ENCODE peak calls at places on chromosomes 12 and 14, in six cellular contexts. P, Q, C, R, A and J are unnamed samples.

GRCh38 chr12:47080725-47081502 is 1.2 kb upstream of the AMIGO2 start:
- DNase-seq in Q (no peak), P (no peak), R (peak; percentile 95), A (peak; percentile 22), C (peak; percentile 35), J (no peak)

GRCh38 chr12:52043386-52044212 is 7.6 kb upstream of the NR4A1 start:
- DNase-seq in Q (no peak), A (no peak), P (peak; percentile 73), C (no peak), R (no peak), J (no peak)

GRCh38 chr12:127909031-127909430 is 357.9 kb upstream of the TMEM132C start:
- DNase-seq in C (no peak), P (no peak), A (no peak), R (no peak), Q (no peak), J (no peak)

GRCh38 chr12:125890366-125890905 is 825.2 kb downstream of the AACS start:
- DNase-seq in P (no peak), R (no peak), A (no peak), Q (no peak), C (no peak), J (no peak)

GRCh38 chr12:78473561-78473960 is 391.0 kb upstream of the SYT1 start:
- DNase-seq in Q (no peak), A (no peak), P (no peak), R (no peak), C (no peak), J (no peak)

GRCh38 chr12:95286713-95287112 is 69.1 kb downstream of the VEZT start:
- DNase-seq in A (no peak), Q (no peak), R (peak; percentile 8), C (no peak), P (no peak), J (no peak)

GRCh38 chr12:30908389-30909087 is 18.0 kb upstream of the TSPAN11 start:
- DNase-seq in R (no peak), C (no peak), P (no peak), A (no peak), Q (peak; percentile 97), J (peak; percentile 94)

GRCh38 chr12:26327975-26328635 is 132.7 kb downstream of the SSPN start:
- DNase-seq in Q (no peak), R (no peak), A (peak; percentile 42), C (no peak), P (no peak), J (no peak)

GRCh38 chr12:67025543-67026114 is 243.5 kb upstream of the CAND1 start:
- DNase-seq in R (peak; percentile 43), C (peak; percentile 10), A (peak; percentile 20), P (peak; percentile 29), Q (no peak), J (no peak)

GRCh38 chr12:69102856-69103255 is 136.5 kb upstream of the CPSF6 start:
- DNase-seq in P (no peak), C (no peak), R (no peak), Q (no peak), A (peak; percentile 29), J (no peak)

GRCh38 chr14:31965735-31966598 is 111.1 kb upstream of the ARHGAP5 start:
- DNase-seq in Q (no peak), A (no peak), P (no peak), C (no peak), R (no peak), J (no peak)

GRCh38 chr12:129911437-129912049 is 7.7 kb upstream of the TMEM132D start:
- DNase-seq in Q (peak; percentile 39), R (peak; percentile 29), P (peak; percentile 65), A (peak; percentile 20), C (no peak), J (peak; percentile 37)

GRCh38 chr14:71290960-71291466 is 383.8 kb downstream of the PCNX1 start:
- DNase-seq in Q (peak; percentile 65), A (peak; percentile 12), P (no peak), C (no peak), R (peak; percentile 57), J (peak; percentile 8)

GRCh38 chr12:56230449-56231183 is 765 bp downstream of the SLC39A5 start:
- DNase-seq in C (no peak), A (no peak), P (peak; percentile 94), R (no peak), Q (no peak), J (no peak)

GRCh38 chr12:43590307-43590706 is 38.3 kb upstream of the ADAMTS20 start:
- DNase-seq in P (no peak), Q (no peak), C (no peak), R (no peak), A (no peak), J (no peak)

GRCh38 chr12:122981587-122982493 is 1.4 kb downstream of the ARL6IP4 start:
- DNase-seq in A (no peak), Q (no peak), R (no peak), P (no peak), C (no peak), J (no peak)

GRCh38 chr14:78959674-78960264 is 789.6 kb downstream of the NRXN3 start:
- DNase-seq in Q (peak; percentile 63), C (peak; percentile 17), R (peak; percentile 22), A (peak; percentile 12), P (peak; percentile 70), J (peak; percentile 61)

GRCh38 chr14:92223027-92223426 is 99.9 kb upstream of the SLC24A4 start:
- DNase-seq in C (no peak), R (no peak), P (no peak), Q (no peak), A (no peak), J (no peak)

GRCh38 chr12:123898673-123899072 is 74.0 kb downstream of the CCDC92 start:
- DNase-seq in A (no peak), C (no peak), Q (no peak), P (no peak), R (no peak), J (no peak)

GRCh38 chr14:95527392-95528002 is 7.4 kb upstream of the GLRX5 start:
- DNase-seq in R (peak; percentile 28), P (no peak), C (peak; percentile 41), Q (no peak), A (peak; percentile 67), J (no peak)

GRCh38 chr12:14776236-14776959 is 26.9 kb downstream of the WBP11 start:
- DNase-seq in P (no peak), A (peak; percentile 8), Q (no peak), C (no peak), R (no peak), J (no peak)

GRCh38 chr12:22271036-22271435 is 63.5 kb downstream of the ST8SIA1 start:
- DNase-seq in P (no peak), C (no peak), R (peak; percentile 2), Q (peak; percentile 88), A (no peak), J (peak; percentile 89)

GRCh38 chr14:93972618-93973205 is 3.7 kb downstream of the ASB2 start:
- DNase-seq in A (no peak), P (no peak), C (no peak), Q (no peak), R (no peak), J (no peak)

GRCh38 chr14:65072256-65072655 is 30.1 kb downstream of the MAX start:
- DNase-seq in C (no peak), P (no peak), R (no peak), A (no peak), Q (no peak), J (no peak)

GRCh38 chr12:31308116-31308515 is 17.8 kb downstream of the SINHCAF start:
- DNase-seq in Q (no peak), C (no peak), R (no peak), P (no peak), A (no peak), J (no peak)

GRCh38 chr12:64072946-64073345 is 149.2 kb downstream of the KICS2 start:
- DNase-seq in P (no peak), R (no peak), Q (no peak), C (no peak), A (no peak), J (no peak)

GRCh38 chr14:68789002-68789797 is 3.7 kb downstream of the ZFP36L1 start:
- DNase-seq in P (peak; percentile 82), Q (peak; percentile 60), C (peak; percentile 86), A (peak; percentile 25), R (peak; percentile 70), J (no peak)

GRCh38 chr12:111341426-111342065 is 27.3 kb downstream of the PHETA1 start:
- DNase-seq in A (no peak), Q (no peak), P (no peak), R (no peak), C (no peak), J (no peak)

GRCh38 chr12:92661269-92661668 is 41.5 kb upstream of the PLEKHG7 start:
- DNase-seq in R (no peak), A (no peak), C (no peak), P (no peak), Q (no peak), J (no peak)

GRCh38 chr12:32051511-32052299 is 54.9 kb upstream of the BICD1 start:
- DNase-seq in R (peak; percentile 93), Q (peak; percentile 32), P (no peak), A (peak; percentile 53), C (no peak), J (peak; percentile 50)

GRCh38 chr12:66942741-66943465 is 264.0 kb upstream of the GRIP1 start:
- DNase-seq in R (no peak), C (no peak), P (no peak), Q (no peak), A (no peak), J (no peak)

GRCh38 chr12:13362260-13362841 is 165.8 kb downstream of the EMP1 start:
- DNase-seq in Q (peak; percentile 23), P (peak; percentile 79), C (peak; percentile 6), R (peak; percentile 55), A (peak; percentile 36), J (peak; percentile 13)

GRCh38 chr12:68290126-68290525 is 36.7 kb upstream of the IL22 start:
- DNase-seq in Q (peak; percentile 16), A (no peak), C (no peak), P (no peak), R (no peak), J (no peak)